ENCODE peak calls at places on chromosomes 1 and 21, in eight cellular contexts. Q, E, M, X, C, S, W and F are unnamed samples.

GRCh38 chr21:30072496-30072895 is 94.1 kb downstream of the CLDN17 start:
- DNase-seq in Q (no peak), E (no peak), M (no peak), X (no peak), C (no peak), S (no peak), W (no peak), F (no peak)

GRCh38 chr1:114235281-114235680 is 81.6 kb upstream of the SYT6 start:
- DNase-seq in Q (no peak), E (no peak), M (no peak), X (no peak), C (no peak), S (no peak), W (no peak), F (no peak)

GRCh38 chr1:44946720-44947059 is 39.7 kb downstream of the EIF2B3 start:
- DNase-seq in Q (no peak), E (no peak), M (no peak), X (no peak), C (no peak), S (no peak), W (no peak), F (no peak)

GRCh38 chr1:98914547-98914946 is 90.1 kb downstream of the PLPPR5 start:
- DNase-seq in Q (no peak), E (no peak), M (no peak), X (no peak), C (peak; percentile 21), S (no peak), W (no peak), F (no peak)

GRCh38 chr1:161074676-161075368 is 5.1 kb upstream of the ARHGAP30 start:
- DNase-seq in Q (no peak), E (no peak), M (no peak), X (no peak), C (no peak), S (no peak), W (no peak), F (no peak)

GRCh38 chr21:17693801-17694200 is 81.1 kb upstream of the BTG3 start:
- DNase-seq in Q (no peak), E (no peak), M (no peak), X (no peak), C (no peak), S (no peak), W (no peak), F (no peak)

GRCh38 chr1:92051948-92052347 is 22.2 kb downstream of the EPHX4 start:
- DNase-seq in Q (no peak), E (no peak), M (no peak), X (no peak), C (no peak), S (no peak), W (no peak), F (no peak)

GRCh38 chr1:12400030-12400693 is 170.3 kb downstream of the VPS13D start:
- DNase-seq in Q (peak; percentile 19), E (no peak), M (no peak), X (no peak), C (no peak), S (no peak), W (no peak), F (no peak)

GRCh38 chr1:207389728-207390464 is 64.2 kb upstream of the CR2 start:
- DNase-seq in Q (no peak), E (no peak), M (no peak), X (no peak), C (peak; percentile 76), S (no peak), W (no peak), F (no peak)

GRCh38 chr1:64915381-64916274 is 50.7 kb downstream of the JAK1 start:
- DNase-seq in Q (peak; percentile 71), E (no peak), M (no peak), X (no peak), C (peak; percentile 94), S (no peak), W (no peak), F (peak; percentile 82)

GRCh38 chr1:113792471-113792870 is 19.8 kb downstream of the RSBN1 start:
- DNase-seq in Q (no peak), E (no peak), M (no peak), X (no peak), C (no peak), S (no peak), W (no peak), F (no peak)

GRCh38 chr1:211328866-211329265 is 2.2 kb downstream of the TRAF5 start:
- DNase-seq in Q (peak; percentile 7), E (no peak), M (no peak), X (no peak), C (no peak), S (no peak), W (no peak), F (no peak)

GRCh38 chr1:92980732-92981647 is 19.7 kb upstream of the DIPK1A start:
- DNase-seq in Q (no peak), E (no peak), M (no peak), X (no peak), C (no peak), S (no peak), W (no peak), F (no peak)

GRCh38 chr1:244801246-244801645 is 34.2 kb upstream of the COX20 start:
- DNase-seq in Q (peak; percentile 36), E (no peak), M (no peak), X (peak; percentile 79), C (peak; percentile 13), S (no peak), W (no peak), F (peak; percentile 66)

GRCh38 chr1:32933742-32934322 is 30.8 kb downstream of the RNF19B start:
- DNase-seq in Q (peak; percentile 56), E (no peak), M (no peak), X (no peak), C (peak; percentile 19), S (no peak), W (no peak), F (no peak)

GRCh38 chr1:180695282-180695681 is 63.5 kb downstream of the XPR1 start:
- DNase-seq in Q (no peak), E (no peak), M (no peak), X (no peak), C (no peak), S (no peak), W (no peak), F (no peak)

GRCh38 chr1:48878191-48878940 is 101.7 kb upstream of the BEND5 start:
- DNase-seq in Q (no peak), E (no peak), M (no peak), X (no peak), C (peak; percentile 31), S (no peak), W (no peak), F (no peak)

GRCh38 chr1:198520524-198521254 is 19.8 kb downstream of the ATP6V1G3 start:
- DNase-seq in Q (no peak), E (no peak), M (no peak), X (no peak), C (no peak), S (no peak), W (no peak), F (no peak)

GRCh38 chr1:235073331-235073967 is 55.2 kb downstream of the TOMM20 start:
- DNase-seq in Q (peak; percentile 97), E (no peak), M (peak; percentile 87), X (peak; percentile 93), C (no peak), S (no peak), W (no peak), F (peak; percentile 96)

GRCh38 chr1:86760199-86760598 is 55.8 kb downstream of the SH3GLB1 start:
- DNase-seq in Q (no peak), E (no peak), M (no peak), X (no peak), C (no peak), S (no peak), W (no peak), F (no peak)
- TF ChIP-seq POLR2A in Q (no peak), E (no peak), M (no peak), X (no peak), C (no peak), S (no peak), W (no peak), F (no peak)

GRCh38 chr1:46401964-46402626 is 8.0 kb downstream of the FAAH start:
- DNase-seq in Q (peak; percentile 93), E (peak; percentile 62), M (peak; percentile 48), X (no peak), C (peak; percentile 95), S (peak; percentile 85), W (no peak), F (peak; percentile 86)
- H3K27ac ChIP-seq in Q (peak overlapping the region; percentile 47), E (peak overlapping the region; percentile 60), M (no peak overlapping the region), X (no peak overlapping the region), C (no peak overlapping the region), S (no peak overlapping the region), W (peak overlapping the region; percentile 63), F (no peak overlapping the region)

DNA sequence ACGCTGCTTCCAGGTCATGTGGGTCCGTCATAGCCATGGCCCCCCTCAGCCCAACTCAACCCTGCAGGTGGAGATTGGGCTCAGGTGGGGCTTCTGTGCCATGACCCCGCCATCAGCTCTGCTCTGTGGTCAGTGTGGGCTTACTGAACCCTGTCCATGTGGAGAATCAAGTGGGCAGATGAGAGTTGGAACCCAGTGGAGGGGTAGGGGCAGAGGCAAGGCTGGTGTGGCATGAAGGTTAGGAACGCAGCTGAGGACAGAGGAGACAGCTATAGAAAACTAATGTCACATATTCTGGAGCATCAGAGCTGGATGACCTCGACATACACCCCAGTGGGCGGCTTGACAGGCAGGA is 355.9 kb downstream of the PTPRU start:
- DNase-seq in Q (no peak), E (no peak), M (no peak), X (no peak), C (no peak), S (no peak), W (no peak), F (no peak)
- TF ChIP-seq POLR2A in Q (no peak), E (no peak), M (no peak), X (no peak), C (no peak), S (no peak), W (no peak), F (no peak)

GRCh38 chr1:233916706-233917105 is 12.2 kb downstream of the SLC35F3 start:
- DNase-seq in Q (no peak), E (no peak), M (no peak), X (no peak), C (no peak), S (no peak), W (no peak), F (no peak)
- H3K27ac ChIP-seq in Q (no peak overlapping the region), E (no peak overlapping the region), M (no peak overlapping the region), X (no peak overlapping the region), C (no peak overlapping the region), S (no peak overlapping the region), W (no peak overlapping the region), F (no peak overlapping the region)

GRCh38 chr21:45973475-45974072 is 8.0 kb upstream of the COL6A1 start:
- DNase-seq in Q (peak; percentile 73), E (peak; percentile 70), M (peak; percentile 90), X (peak; percentile 90), C (peak; percentile 87), S (peak; percentile 72), W (no peak), F (no peak)
- TF ChIP-seq POLR2A in Q (peak; percentile 43), E (peak; percentile 33), M (no peak), X (no peak), C (peak; percentile 24), S (no peak), W (peak; percentile 3), F (no peak)

GRCh38 chr1:27971674-27972073 is 11.9 kb downstream of the XKR8 start:
- DNase-seq in Q (no peak), E (no peak), M (no peak), X (no peak), C (no peak), S (no peak), W (no peak), F (no peak)
- H3K27ac ChIP-seq in Q (no peak overlapping the region), E (no peak overlapping the region), M (peak overlapping the region; percentile 2), X (no peak overlapping the region), C (no peak overlapping the region), S (no peak overlapping the region), W (peak overlapping the region; percentile 11), F (no peak overlapping the region)